ENCODE peak calls at places on chromosomes 5 and 9, in four cellular contexts. Q is cardiac fibroblast, W is left ventricle myocardium inferior, M is hepatocyte. Z is an unnamed sample.
A peak's percentile ranks its signal among the peaks of the same experiment; 100 is the strongest.

GRCh38 chr9:131639771-131640437 is 94.6 kb downstream of the PRRT1B start:
- DNase-seq in Q (no peak), W (no peak), M (no peak), Z (no peak)

GRCh38 chr9:98795970-98796363 is 388 bp downstream of the ANKS6 start:
- DNase-seq in Q (no peak), W (no peak), M (peak; percentile 54), Z (peak; percentile 17)

GRCh38 chr5:134817006-134817405 is 28.8 kb upstream of the C5orf24 start:
- DNase-seq in Q (no peak), W (no peak), M (no peak), Z (no peak)

GRCh38 chr9:75803130-75803529 is 87.3 kb upstream of the PCSK5 start:
- DNase-seq in Q (peak; percentile 87), W (no peak), M (peak; percentile 6), Z (no peak)

GRCh38 chr9:137817236-137818200 is 60.1 kb upstream of the CACNA1B start:
- DNase-seq in Q (no peak), W (no peak), M (no peak), Z (no peak)

GRCh38 chr5:72463499-72464052 is 43.6 kb downstream of the ZNF366 start:
- DNase-seq in Q (no peak), W (no peak), M (no peak), Z (no peak)

GRCh38 chr9:134942011-134942410 is 24.3 kb upstream of the FCN1 start:
- DNase-seq in Q (no peak), W (no peak), M (no peak), Z (no peak)

GRCh38 chr9:35035851-35036701 is 36.3 kb downstream of the VCP start:
- DNase-seq in Q (peak; percentile 66), W (peak; percentile 71), M (no peak), Z (peak; percentile 71)

GRCh38 chr5:14305045-14305444 is 161.9 kb downstream of the TRIO start:
- DNase-seq in Q (peak; percentile 90), W (peak; percentile 49), M (peak; percentile 48), Z (peak; percentile 66)

GRCh38 chr9:31104249-31104648 is 1280.2 kb upstream of the ACO1 start:
- DNase-seq in Q (no peak), W (no peak), M (no peak), Z (no peak)

GRCh38 chr9:136648746-136649145 is 14.0 kb upstream of the EGFL7 start:
- DNase-seq in Q (peak; percentile 27), W (peak; percentile 83), M (no peak), Z (no peak)

GRCh38 chr5:61123145-61123544 is 39.1 kb downstream of the SMIM15 start:
- DNase-seq in Q (no peak), W (no peak), M (peak; percentile 44), Z (no peak)

GRCh38 chr5:124736111-124736813 is 10.2 kb downstream of the ZNF608 start:
- DNase-seq in Q (peak; percentile 35), W (no peak), M (no peak), Z (no peak)
- H3K4me3 ChIP-seq in Q (peak overlapping the region; percentile 36), W (peak overlapping the region; percentile 56), M (no peak overlapping the region), Z (no peak overlapping the region)

GRCh38 chr9:92947268-92948031 is at the start of gene FGD3:
- DNase-seq in Q (no peak), W (no peak), M (peak; percentile 68), Z (no peak)
- H3K4me3 ChIP-seq in Q (peak within 1 kb of the TSS; percentile 42), W (peak within 1 kb of the TSS; percentile 72), M (peak within 1 kb of the TSS; percentile 40), Z (no peak within 1 kb of the TSS)

GRCh38 chr5:115735108-115735998 is 81.1 kb downstream of the CDO1 start:
- DNase-seq in Q (no peak), W (no peak), M (no peak), Z (no peak)
- H3K4me3 ChIP-seq in Q (no peak overlapping the region), W (no peak overlapping the region), M (no peak overlapping the region), Z (no peak overlapping the region)

GRCh38 chr5:159311063-159311462 is 19.2 kb downstream of the IL12B start:
- DNase-seq in Q (no peak), W (no peak), M (no peak), Z (no peak)
- H3K4me3 ChIP-seq in Q (no peak overlapping the region), W (no peak overlapping the region), M (peak overlapping the region; percentile 18), Z (no peak overlapping the region)

GRCh38 chr5:1156033-1156753 is 44.3 kb upstream of the SLC12A7 start:
- DNase-seq in Q (no peak), W (no peak), M (no peak), Z (no peak)
- H3K4me3 ChIP-seq in Q (no peak overlapping the region), W (peak overlapping the region; percentile 58), M (no peak overlapping the region), Z (peak overlapping the region; percentile 41)

DNA sequence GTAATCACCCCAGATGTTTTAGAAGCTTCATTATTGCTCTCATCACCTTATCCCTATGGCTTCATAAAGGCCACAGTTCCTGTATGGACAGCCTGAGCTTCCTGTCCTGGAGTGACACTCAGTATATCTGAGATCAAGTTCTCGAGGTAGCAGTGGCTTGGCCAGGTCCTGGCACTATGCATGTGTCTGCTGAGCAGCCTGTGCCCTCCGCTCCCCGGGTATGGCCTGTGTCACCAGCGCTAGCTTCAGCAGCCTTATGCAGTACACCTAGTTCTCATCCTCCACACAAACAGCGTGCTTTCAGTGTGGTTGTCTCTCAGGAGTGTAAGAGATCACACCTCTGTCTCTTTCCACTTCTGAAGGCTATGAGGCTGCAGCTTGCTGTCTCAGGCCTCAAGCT is 514.7 kb downstream of the DIRAS2 start:
- DNase-seq in Q (no peak), W (peak; percentile 54), M (no peak), Z (no peak)
- H3K4me3 ChIP-seq in Q (no peak overlapping the region), W (no peak overlapping the region), M (no peak overlapping the region), Z (no peak overlapping the region)

Z was measured in adrenal gland.